ENCODE peak calls at places on chromosomes 5 and 9, in seven cellular contexts. F is BE2C, L is mesothelial cell of epicardium, I is GM23248, N is amygdala, V is immature natural killer cell, X is AG20443. Z is an unnamed sample.
A peak's percentile ranks its signal among the peaks of the same experiment; 100 is the strongest.

GRCh38 chr5:112109331-112109993 is 309.6 kb downstream of the EPB41L4A start:
- DNase-seq in N (no peak), I (peak; percentile 64), X (peak; percentile 61), F (peak; percentile 57), L (no peak), V (no peak), Z (no peak)

GRCh38 chr9:136806067-136806466 is 1.7 kb upstream of the RABL6 start:
- DNase-seq in F (no peak), L (no peak), N (no peak), X (no peak), I (no peak), V (no peak), Z (no peak)

GRCh38 chr5:66864240-66864884 is 268.2 kb downstream of the MAST4 start:
- DNase-seq in F (peak; percentile 40), N (no peak), I (peak; percentile 78), L (no peak), X (peak; percentile 41), V (peak; percentile 29), Z (no peak)

GRCh38 chr5:76690027-76690679 is 25.8 kb upstream of the F2R start:
- DNase-seq in L (no peak), X (no peak), F (no peak), I (peak; percentile 30), N (no peak), V (no peak), Z (no peak)

GRCh38 chr5:112379541-112380325 is 39.3 kb downstream of the EPB41L4A start:
- DNase-seq in V (no peak), I (no peak), F (no peak), X (no peak), L (no peak), N (no peak), Z (no peak)

GRCh38 chr9:88747768-88748167 is 212.8 kb downstream of the NXNL2 start:
- DNase-seq in V (no peak), N (no peak), I (peak; percentile 96), X (peak; percentile 85), L (no peak), F (peak; percentile 49), Z (no peak)

GRCh38 chr9:35940474-35941467 is 17.2 kb downstream of the OR2S2 start:
- DNase-seq in L (no peak), X (no peak), N (no peak), I (peak; percentile 28), V (no peak), F (no peak), Z (no peak)

GRCh38 chr9:13034696-13035006 is 244.8 kb downstream of the MPDZ start:
- DNase-seq in X (no peak), L (no peak), I (no peak), F (no peak), N (no peak), V (no peak), Z (no peak)

GRCh38 chr5:128038641-128039040 is 44.9 kb upstream of the SLC12A2 start:
- DNase-seq in X (peak; percentile 34), N (no peak), L (no peak), V (no peak), F (no peak), I (peak; percentile 41), Z (no peak)

GRCh38 chr5:79346420-79346824 is 110.5 kb downstream of the JMY start:
- DNase-seq in V (no peak), X (peak; percentile 70), I (peak; percentile 88), L (no peak), N (no peak), F (no peak), Z (no peak)

GRCh38 chr9:81557957-81558791 is 131.2 kb downstream of the TLE1 start:
- DNase-seq in I (peak; percentile 76), X (peak; percentile 59), F (no peak), N (no peak), L (no peak), V (no peak), Z (no peak)

GRCh38 chr5:6833406-6833805 is 120.2 kb downstream of the TENT4A start:
- DNase-seq in N (no peak), F (no peak), I (no peak), V (no peak), L (no peak), X (no peak), Z (no peak)

GRCh38 chr5:61301820-61302563 is 30.1 kb upstream of the ZSWIM6 start:
- DNase-seq in X (peak; percentile 93), I (peak; percentile 100), L (no peak), N (peak; percentile 31), V (no peak), F (no peak), Z (no peak)

GRCh38 chr9:124257865-124258764 is at the start of gene NEK6:
- DNase-seq in I (peak; percentile 92), F (no peak), X (peak; percentile 77), V (peak; percentile 72), N (no peak), L (no peak), Z (no peak)

GRCh38 chr9:115015018-115015635 is 84.7 kb upstream of the TNFSF8 start:
- DNase-seq in F (peak; percentile 35), X (peak; percentile 54), N (no peak), V (no peak), I (peak; percentile 85), L (peak; percentile 42), Z (no peak)

GRCh38 chr9:124694394-124695279 is 76.5 kb downstream of the NR6A1 start:
- DNase-seq in F (no peak), I (no peak), L (no peak), X (no peak), V (no peak), N (no peak), Z (no peak)

GRCh38 chr5:159313197-159313596 is 17.1 kb downstream of the IL12B start:
- DNase-seq in X (no peak), V (no peak), I (no peak), N (no peak), F (no peak), L (no peak), Z (no peak)

GRCh38 chr9:126144617-126145456 is 181.8 kb upstream of the MVB12B start:
- DNase-seq in X (peak; percentile 7), F (no peak), L (no peak), V (no peak), I (no peak), N (no peak), Z (no peak)

GRCh38 chr9:72554221-72554641 is 32.8 kb downstream of the TMC1 start:
- DNase-seq in F (no peak), X (peak; percentile 76), V (no peak), N (no peak), I (peak; percentile 90), L (no peak), Z (no peak)

GRCh38 chr5:3734621-3735020 is 139.0 kb downstream of the IRX1 start:
- DNase-seq in N (no peak), I (peak; percentile 1), X (no peak), F (no peak), L (no peak), V (no peak), Z (no peak)

GRCh38 chr5:17860660-17861315 is 226.5 kb downstream of the TAF11L14 start:
- DNase-seq in V (no peak), I (no peak), X (no peak), F (no peak), N (no peak), L (no peak), Z (no peak)

GRCh38 chr9:101999441-101999840 is 261.0 kb upstream of the GRIN3A start:
- DNase-seq in N (no peak), I (no peak), X (no peak), V (no peak), L (no peak), F (no peak), Z (no peak)

GRCh38 chr5:1291611-1292080 is 3.2 kb downstream of the TERT start:
- DNase-seq in I (no peak), F (no peak), X (no peak), V (no peak), N (no peak), L (peak; percentile 31), Z (no peak)

GRCh38 chr9:10112798-10113197 is 500.0 kb downstream of the PTPRD start:
- DNase-seq in F (no peak), L (no peak), X (no peak), V (no peak), I (no peak), N (no peak), Z (no peak)

GRCh38 chr5:82298668-82299067 is 20.5 kb upstream of the RPS23 start:
- DNase-seq in X (no peak), I (no peak), F (no peak), N (no peak), L (no peak), V (no peak), Z (no peak)

GRCh38 chr9:72623156-72623555 is 101.7 kb downstream of the TMC1 start:
- DNase-seq in F (no peak), L (no peak), X (peak; percentile 25), N (no peak), I (no peak), V (no peak), Z (no peak)

GRCh38 chr9:114307323-114308250 is 15.3 kb upstream of the ORM1 start:
- DNase-seq in F (no peak), X (peak; percentile 61), N (no peak), V (no peak), L (peak; percentile 35), I (peak; percentile 79), Z (no peak)

GRCh38 chr9:96087669-96088299 is 212.3 kb downstream of the ERCC6L2 start:
- DNase-seq in L (no peak), I (no peak), V (no peak), F (no peak), X (no peak), N (no peak), Z (no peak)

GRCh38 chr5:131783357-131783756 is 13.5 kb downstream of the FNIP1 start:
- DNase-seq in I (peak; percentile 8), N (no peak), F (no peak), V (no peak), X (no peak), L (no peak), Z (no peak)

Z was measured in effector CD8-positive, alpha-beta T cell.